ENCODE peak calls at places on chromosome 18, in four cellular contexts. M is mesothelial cell of epicardium, R is HCT116, N is GM06990. Z is an unnamed sample.

GRCh38 chr18:35905436-35905835 is 67.0 kb upstream of the RMP24 start:
- DNase-seq in M (no peak), R (no peak), N (no peak), Z (no peak)

GRCh38 chr18:8858888-8859511 is 153.6 kb downstream of the MTCL1 start:
- DNase-seq in M (no peak), R (no peak), N (no peak), Z (no peak)

GRCh38 chr18:50619833-50620232 is 59.9 kb downstream of the MAPK4 start:
- DNase-seq in M (no peak), R (no peak), N (no peak), Z (no peak)

GRCh38 chr18:76502551-76502950 is 7.5 kb upstream of the ZNF516 start:
- DNase-seq in M (no peak), R (no peak), N (no peak), Z (no peak)

GRCh38 chr18:58276640-58277456 is 232.8 kb downstream of the NEDD4L start:
- DNase-seq in M (no peak), R (no peak), N (no peak), Z (no peak)

GRCh38 chr18:66548747-66549146 is 55.1 kb downstream of the CDH19 start:
- DNase-seq in M (no peak), R (no peak), N (no peak), Z (no peak)

GRCh38 chr18:50812834-50813233 is 7.0 kb downstream of the MRO start:
- DNase-seq in M (no peak), R (no peak), N (no peak), Z (no peak)

GRCh38 chr18:7657050-7657449 is 89.9 kb downstream of the PTPRM start:
- DNase-seq in M (no peak), R (no peak), N (no peak), Z (no peak)

GRCh38 chr18:494602-494983 is 5.9 kb downstream of the COLEC12 start:
- DNase-seq in M (no peak), R (no peak), N (no peak), Z (no peak)

GRCh38 chr18:27378396-27379094 is 193.4 kb upstream of the CHST9 start:
- DNase-seq in M (no peak), R (no peak), N (no peak), Z (no peak)

GRCh38 chr18:13661779-13662271 is 64.5 kb downstream of the FAM210A start:
- DNase-seq in M (no peak), R (no peak), N (no peak), Z (no peak)

GRCh38 chr18:48181132-48181823 is 227.9 kb downstream of the ZBTB7C start:
- DNase-seq in M (no peak), R (no peak), N (no peak), Z (no peak)

GRCh38 chr18:66553824-66554223 is 50.1 kb downstream of the CDH19 start:
- DNase-seq in M (no peak), R (no peak), N (no peak), Z (no peak)

GRCh38 chr18:39799010-39799409 is 2156.0 kb upstream of the PIK3C3 start:
- DNase-seq in M (no peak), R (no peak), N (no peak), Z (no peak)

GRCh38 chr18:21406111-21406510 is 164.1 kb downstream of the GREB1L start:
- DNase-seq in M (no peak), R (no peak), N (no peak), Z (no peak)

GRCh38 chr18:50654658-50655550 is 95.0 kb downstream of the MAPK4 start:
- DNase-seq in M (no peak), R (no peak), N (no peak), Z (no peak)

DNA sequence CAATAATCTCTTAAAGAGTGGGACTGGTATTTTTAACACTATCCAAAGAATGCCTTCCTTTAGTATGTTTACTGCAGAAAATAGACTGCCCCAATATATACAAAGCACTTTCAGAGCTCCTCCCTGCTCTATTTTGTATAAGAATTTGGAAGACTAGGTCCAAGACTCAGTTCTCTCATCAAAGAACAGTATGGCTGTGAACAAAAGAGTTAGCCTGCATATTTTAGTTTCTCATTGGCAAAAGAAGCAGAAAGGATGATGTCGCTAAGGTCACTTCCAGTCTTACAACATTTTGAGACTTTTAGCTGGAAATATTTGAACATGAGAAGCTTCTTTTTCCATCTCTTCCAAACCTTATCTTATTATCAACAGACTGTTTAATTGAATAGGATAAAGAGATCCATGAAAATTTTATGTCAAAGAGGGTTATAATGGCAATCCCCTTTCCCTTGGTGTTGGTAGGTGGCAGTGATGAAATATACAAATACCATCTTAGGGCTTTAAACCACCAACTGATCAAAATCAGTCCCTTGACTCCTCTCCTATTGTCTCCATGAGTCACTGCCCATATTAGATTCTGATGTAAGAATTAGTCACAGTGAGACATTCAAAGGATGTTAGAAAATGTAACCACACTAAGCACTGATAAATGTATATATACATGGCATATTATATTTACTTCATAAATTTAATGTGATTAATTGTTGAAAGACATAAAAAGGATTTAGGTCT is 266.9 kb upstream of the DSEL start:
- DNase-seq in M (no peak), R (no peak), N (no peak), Z (no peak)
- TF ChIP-seq CTCF in M (no peak), R (no peak), N (no peak), Z (no peak)

DNA sequence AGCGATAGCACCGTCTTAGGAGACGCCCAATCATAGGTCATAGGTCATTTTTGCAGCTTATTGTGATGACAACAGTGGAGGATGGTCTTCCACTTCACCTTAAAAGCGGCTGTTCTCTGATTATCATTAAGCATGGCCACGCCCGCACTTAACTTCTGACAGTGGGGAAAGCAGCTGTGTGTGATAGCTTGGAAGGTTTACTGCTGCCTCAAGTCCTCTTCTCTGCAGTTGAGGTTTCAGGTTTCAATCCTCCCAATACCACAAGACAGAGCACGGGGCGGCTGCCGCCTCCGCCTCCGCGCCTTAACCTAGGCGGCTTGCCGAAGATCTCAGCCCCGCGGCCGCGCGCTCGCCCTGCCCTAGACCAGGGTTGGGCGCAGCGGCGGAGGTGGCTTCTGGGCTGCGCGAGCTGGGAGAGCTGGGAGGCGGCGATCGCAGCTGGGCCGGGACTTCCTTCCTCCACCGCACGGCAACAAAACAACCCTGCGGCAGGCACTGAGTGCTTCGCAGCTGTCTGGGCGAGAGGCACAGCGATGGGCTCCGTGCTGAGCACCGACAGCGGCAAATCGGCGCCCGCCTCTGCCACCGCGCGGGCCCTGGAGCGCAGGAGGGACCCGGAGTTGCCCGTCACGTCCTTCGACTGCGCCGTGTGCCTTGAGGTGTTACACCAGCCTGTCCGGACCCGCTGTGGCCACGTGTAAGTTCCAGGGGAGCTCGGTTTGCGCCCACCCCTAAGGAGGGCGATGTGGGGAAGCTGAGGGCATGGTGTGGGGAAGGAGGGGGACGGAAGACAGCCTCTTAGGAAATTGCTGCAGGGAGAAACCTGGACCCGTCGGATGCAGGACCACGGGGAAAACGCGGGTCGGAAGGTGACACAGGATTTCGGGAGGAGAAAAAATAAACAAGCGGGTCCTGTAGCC is at the start of gene RNF125:
- DNase-seq in M (peak; percentile 58), R (peak; percentile 87), N (peak; percentile 94), Z (peak; percentile 25)
- TF ChIP-seq CTCF in M (no peak), R (no peak), N (peak; percentile 7), Z (no peak)

GRCh38 chr18:12006488-12006840 is 25.2 kb downstream of the IMPA2 start:
- DNase-seq in M (no peak), R (no peak), N (no peak), Z (no peak)

GRCh38 chr18:12005542-12006487 is 24.5 kb downstream of the IMPA2 start:
- DNase-seq in M (no peak), R (no peak), N (no peak), Z (no peak)

GRCh38 chr18:12001400-12001799 is 20.1 kb downstream of the IMPA2 start:
- DNase-seq in M (no peak), R (no peak), N (no peak), Z (no peak)

GRCh38 chr18:12007063-12007462 is 25.8 kb downstream of the IMPA2 start:
- DNase-seq in M (no peak), R (no peak), N (no peak), Z (no peak)

DNA sequence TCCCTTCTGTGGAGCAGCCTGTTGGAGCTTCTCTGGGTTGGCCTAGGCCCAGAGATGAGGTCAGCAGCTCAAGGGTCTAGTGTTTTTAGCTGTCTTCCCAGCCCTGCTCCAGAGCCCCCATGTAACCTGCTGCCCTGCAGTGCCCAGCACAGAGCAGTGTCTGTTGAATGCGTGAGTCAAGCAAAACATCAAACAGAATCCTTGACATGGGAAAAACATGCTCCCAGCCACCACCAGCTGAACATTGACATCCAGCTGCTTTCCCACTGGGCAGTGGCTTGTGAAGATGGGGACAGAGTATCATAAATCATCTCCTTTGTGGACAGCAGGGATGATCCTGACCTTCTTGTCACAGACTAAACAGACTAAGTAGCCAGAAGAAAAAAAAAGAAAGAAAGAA is 22.6 kb downstream of the IMPA2 start:
- DNase-seq in M (no peak), R (no peak), N (no peak), Z (no peak)
- TF ChIP-seq CTCF in M (no peak), R (no peak), N (no peak), Z (no peak)

DNA sequence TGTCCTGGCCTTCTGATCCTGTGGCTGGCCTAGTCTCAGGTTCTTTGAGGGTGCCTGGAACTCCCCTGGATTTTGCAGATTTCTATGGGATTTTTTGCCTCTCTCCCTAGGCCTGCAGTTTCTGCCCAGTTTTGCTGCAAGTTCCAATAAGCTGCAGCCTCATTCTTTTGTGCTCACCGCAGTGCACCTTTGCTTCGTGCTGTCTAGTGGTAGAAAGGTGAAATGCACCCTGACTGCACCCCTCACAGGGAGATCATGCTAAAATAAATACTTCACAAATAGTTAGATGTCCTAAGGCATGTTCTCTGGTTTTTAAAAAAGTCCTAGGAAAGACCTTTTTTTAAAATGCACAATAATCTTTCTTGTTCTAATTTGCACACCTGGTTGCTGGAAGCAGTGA is 72.5 kb downstream of the GNAL start:
- DNase-seq in M (no peak), R (peak; percentile 8), N (no peak), Z (no peak)
- TF ChIP-seq CTCF in M (peak; percentile 57), R (no peak), N (peak; percentile 31), Z (no peak)

DNA sequence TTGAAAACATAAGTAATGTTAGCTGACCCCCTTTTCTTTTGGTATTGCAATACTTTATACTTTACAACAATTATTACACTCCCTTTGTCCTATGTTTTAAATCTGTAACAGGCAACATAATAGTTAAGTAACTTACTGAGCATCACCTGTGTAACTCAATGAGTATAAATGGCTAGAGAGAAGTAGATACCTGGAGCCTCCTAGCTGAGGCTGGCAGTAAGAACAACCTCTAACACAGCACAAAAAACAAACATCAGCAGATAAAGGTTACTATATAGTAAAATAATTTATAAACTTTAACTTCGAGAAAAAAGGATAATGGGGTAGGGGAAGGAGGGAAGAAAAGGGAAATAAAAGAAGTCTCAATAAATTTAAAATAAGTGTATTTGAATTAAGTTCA is 73.1 kb upstream of the ST8SIA5 start:
- DNase-seq in M (no peak), R (no peak), N (no peak), Z (no peak)
- TF ChIP-seq CTCF in M (no peak), R (no peak), N (no peak), Z (no peak)